ENCODE peak calls at places on chromosomes 4 and X, in ten cellular contexts. P is H1; R is BJ; W is right lobe of liver; D is HCT116; Y is lower lobe of right lung; M is left ventricle myocardium inferior; F is transverse colon; K is bronchial epithelial cell; X is activated CD8-positive, alpha-beta T cell treated with anti-CD3 and anti-CD28 coated beads for 36 hours. V is an unnamed sample.

GRCh38 chr4:172826866-172827265 is 341.7 kb upstream of the GALNT7 start:
- DNase-seq in M (no peak), W (no peak), R (no peak), X (no peak), D (no peak), K (no peak), P (no peak), F (no peak), Y (no peak), V (no peak)

GRCh38 chr4:140004580-140005314 is 149.2 kb downstream of the MAML3 start:
- DNase-seq in D (no peak), W (peak; percentile 61), K (peak; percentile 33), Y (peak; percentile 51), P (peak; percentile 67), X (no peak), F (no peak), M (peak; percentile 39), R (peak; percentile 2), V (no peak)

GRCh38 chr4:88017516-88018302 is 10.3 kb downstream of the PKD2 start:
- DNase-seq in R (peak; percentile 88), P (no peak), M (no peak), Y (no peak), D (no peak), X (no peak), K (peak; percentile 86), F (no peak), W (no peak), V (no peak)

GRCh38 chr4:95594629-95595028 is 45.9 kb upstream of the UNC5C start:
- DNase-seq in M (no peak), F (no peak), W (no peak), K (no peak), Y (no peak), P (no peak), R (no peak), X (no peak), D (no peak), V (no peak)

GRCh38 chr4:67581913-67582312 is 23.4 kb downstream of the STAP1 start:
- DNase-seq in P (no peak), R (no peak), K (no peak), X (no peak), W (no peak), D (no peak), F (no peak), M (no peak), Y (no peak), V (no peak)

GRCh38 chr4:183249854-183250253 is 70.2 kb downstream of the CLDN22 start:
- DNase-seq in W (no peak), R (no peak), D (no peak), F (peak; percentile 19), Y (no peak), X (peak; percentile 44), P (no peak), M (no peak), K (peak; percentile 27), V (peak; percentile 26)

GRCh38 chrX:1283750-1284149 is 15.1 kb downstream of the CSF2RA start:
- DNase-seq in P (no peak), W (no peak), R (no peak), D (no peak), Y (no peak), K (no peak), X (no peak), F (no peak), M (no peak), V (no peak)

GRCh38 chr4:86815653-86816052 is 33.5 kb downstream of the SLC10A6 start:
- DNase-seq in X (no peak), M (no peak), R (no peak), F (no peak), D (no peak), K (no peak), Y (no peak), W (no peak), P (no peak), V (no peak)

GRCh38 chrX:42094208-42094607 is 170.9 kb upstream of the CASK start:
- DNase-seq in P (no peak), W (no peak), M (no peak), R (no peak), D (no peak), Y (no peak), K (peak; percentile 25), F (no peak), X (no peak), V (no peak)

GRCh38 chr4:114734581-114734980 is 136.0 kb downstream of the UGT8 start:
- DNase-seq in F (no peak), W (no peak), R (no peak), K (no peak), D (no peak), M (no peak), Y (no peak), X (no peak), P (no peak), V (no peak)

GRCh38 chr4:168082379-168082778 is 10.0 kb upstream of the ANXA10 start:
- DNase-seq in K (no peak), R (no peak), D (no peak), F (no peak), Y (no peak), W (no peak), M (no peak), P (no peak), X (no peak), V (no peak)

GRCh38 chr4:168077726-168078239 is 14.6 kb upstream of the ANXA10 start:
- DNase-seq in W (no peak), R (no peak), Y (no peak), D (peak; percentile 81), X (no peak), K (no peak), P (no peak), F (no peak), M (no peak), V (no peak)

GRCh38 chr4:168074861-168075260 is 17.5 kb upstream of the ANXA10 start:
- DNase-seq in Y (no peak), F (no peak), P (no peak), W (no peak), R (no peak), K (no peak), X (no peak), D (no peak), M (no peak), V (no peak)

GRCh38 chr4:168071304-168071703 is 21.0 kb upstream of the ANXA10 start:
- DNase-seq in P (no peak), W (no peak), K (peak; percentile 58), F (no peak), X (no peak), Y (no peak), D (no peak), M (no peak), R (no peak), V (no peak)

GRCh38 chr4:168076989-168077725 is 15.2 kb upstream of the ANXA10 start:
- DNase-seq in K (peak; percentile 76), M (no peak), F (peak; percentile 32), D (peak; percentile 88), Y (no peak), P (peak; percentile 84), R (peak; percentile 11), W (peak; percentile 20), X (peak; percentile 66), V (peak; percentile 25)
- TF ChIP-seq CTCF in K (peak; percentile 74), M (peak; percentile 83), F (peak; percentile 54), D (peak; percentile 74), Y (peak; percentile 76), P (peak; percentile 81), R (peak; percentile 96), W (peak; percentile 88), X (peak; percentile 77), V (peak; percentile 95)

DNA sequence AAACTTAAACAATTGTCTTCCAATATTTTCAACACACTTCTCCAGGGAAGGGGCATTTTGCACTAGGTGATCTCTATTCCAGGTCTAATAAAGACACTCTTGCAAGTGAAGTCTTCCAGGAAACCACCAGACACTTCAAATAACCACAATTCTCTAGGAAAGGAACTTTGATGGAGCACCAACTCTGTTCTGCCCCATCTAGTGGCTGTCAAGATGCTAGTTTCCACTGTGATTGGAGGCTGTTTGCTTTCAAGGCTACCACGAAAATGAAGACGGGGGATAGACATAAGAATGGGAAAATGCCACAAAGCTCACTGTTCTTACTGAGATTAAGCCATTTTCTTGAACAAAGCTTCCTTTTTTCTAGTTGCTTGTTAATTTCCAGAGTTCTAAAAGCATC is 100.6 kb upstream of the F9 start:
- DNase-seq in K (peak; percentile 3), R (no peak), M (no peak), F (no peak), W (no peak), X (no peak), Y (no peak), P (no peak), D (no peak), V (no peak)
- TF ChIP-seq CTCF in K (peak; percentile 29), R (no peak), M (peak; percentile 26), F (no peak), W (peak; percentile 32), X (no peak), Y (no peak), P (peak; percentile 23), D (no peak), V (no peak)

GRCh38 chr4:38566811-38567398 is 97.1 kb upstream of the KLF3 start:
- DNase-seq in P (no peak), X (no peak), Y (no peak), W (no peak), K (no peak), M (no peak), D (no peak), F (no peak), R (no peak), V (no peak)

GRCh38 chr4:38562751-38563198 is 101.2 kb upstream of the KLF3 start:
- DNase-seq in Y (no peak), R (no peak), M (peak; percentile 46), W (peak; percentile 37), F (peak; percentile 33), X (no peak), P (no peak), K (peak; percentile 62), D (no peak), V (peak; percentile 25)

GRCh38 chr4:38565271-38566199 is 98.5 kb upstream of the KLF3 start:
- DNase-seq in K (peak; percentile 92), W (peak; percentile 19), X (no peak), R (peak; percentile 19), Y (no peak), D (no peak), F (peak; percentile 25), P (no peak), M (peak; percentile 36), V (no peak)

GRCh38 chr4:38560763-38561558 is 103.0 kb upstream of the KLF3 start:
- DNase-seq in Y (no peak), D (no peak), R (no peak), X (peak; percentile 43), F (no peak), K (peak; percentile 52), W (no peak), M (no peak), P (no peak), V (peak; percentile 76)

GRCh38 chr4:38563703-38564490 is 100.1 kb upstream of the KLF3 start:
- DNase-seq in K (no peak), X (no peak), Y (no peak), W (no peak), F (no peak), R (no peak), D (no peak), M (no peak), P (no peak), V (no peak)
- TF ChIP-seq CTCF in K (no peak), X (no peak), Y (no peak), W (no peak), F (no peak), R (no peak), D (no peak), M (no peak), P (no peak), V (no peak)

DNA sequence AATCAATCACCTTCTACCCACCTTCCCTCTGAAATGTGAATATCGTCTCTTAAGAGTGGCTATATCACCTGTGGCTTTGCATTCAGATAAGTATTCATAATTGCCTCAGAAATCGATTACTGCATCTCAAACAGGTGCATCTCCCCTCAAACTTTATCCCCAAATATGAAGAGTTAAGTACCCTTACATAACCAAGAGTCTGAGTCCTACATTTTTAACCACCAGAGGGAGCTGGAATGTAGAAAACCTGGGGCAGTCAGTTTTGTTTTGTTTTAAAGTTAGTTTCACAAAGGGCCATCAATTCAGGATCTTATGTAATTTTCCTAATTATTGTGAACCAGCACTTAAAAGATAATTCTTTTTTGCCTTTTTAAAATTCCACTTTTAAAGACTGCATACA is 5.7 kb downstream of the TCEANC start:
- DNase-seq in X (peak; percentile 14), K (peak; percentile 50), W (no peak), M (no peak), D (peak; percentile 35), F (no peak), R (no peak), P (no peak), Y (no peak), V (peak; percentile 38)
- TF ChIP-seq CTCF in X (peak; percentile 38), K (peak; percentile 22), W (peak; percentile 70), M (peak; percentile 70), D (peak; percentile 72), F (peak; percentile 68), R (peak; percentile 54), P (peak; percentile 36), Y (peak; percentile 57), V (peak; percentile 54)

V was measured in GM13977.